ENCODE peak calls at places on chromosomes 1 and 21, in six cellular contexts. W is cardiac muscle cell, E is prostate gland, N is PC-9, T is OCI-LY7, Q is heart left ventricle. H is an unnamed sample.

GRCh38 chr1:184945034-184945433 is 29.3 kb downstream of the NIBAN1 start:
- DNase-seq in W (peak; percentile 38), Q (no peak), E (no peak), T (no peak), N (no peak), H (no peak)

GRCh38 chr21:31283025-31283424 is 61.0 kb downstream of the TIAM1 start:
- DNase-seq in W (no peak), T (peak; percentile 1), E (no peak), Q (no peak), N (no peak), H (peak; percentile 76)

GRCh38 chr1:159492575-159493323 is 43.1 kb downstream of the OR10J5 start:
- DNase-seq in T (no peak), E (no peak), Q (no peak), W (peak; percentile 65), N (no peak), H (no peak)

GRCh38 chr1:214777364-214777763 is 174.4 kb downstream of the CENPF start:
- DNase-seq in W (no peak), T (no peak), E (no peak), Q (no peak), N (no peak), H (no peak)

GRCh38 chr1:110198746-110199145 is 11.4 kb upstream of the KCNC4 start:
- DNase-seq in N (no peak), W (no peak), E (no peak), T (no peak), Q (no peak), H (no peak)

GRCh38 chr1:159076438-159076752 is 171 bp downstream of the AIM2 start:
- DNase-seq in N (no peak), Q (no peak), T (peak; percentile 60), E (no peak), W (no peak), H (no peak)

GRCh38 chr1:24970926-24971530 is 41.0 kb upstream of the RUNX3 start:
- DNase-seq in W (peak; percentile 5), T (no peak), Q (peak; percentile 54), E (no peak), N (no peak), H (no peak)

GRCh38 chr1:94926365-94926914 is 470 bp downstream of the CNN3 start:
- DNase-seq in T (no peak), N (peak; percentile 53), Q (peak; percentile 81), E (peak; percentile 52), W (peak; percentile 68), H (peak; percentile 17)

GRCh38 chr21:36015096-36015495 is 45.2 kb downstream of the SETD4 start:
- DNase-seq in Q (no peak), N (no peak), E (no peak), T (no peak), W (no peak), H (no peak)

GRCh38 chr1:56719171-56719570 is 74.1 kb downstream of the PRKAA2 start:
- DNase-seq in T (no peak), N (no peak), E (no peak), Q (no peak), W (no peak), H (no peak)

GRCh38 chr1:210437781-210438180 is 109.1 kb downstream of the HHAT start:
- DNase-seq in Q (no peak), E (no peak), T (no peak), W (no peak), N (no peak), H (no peak)

GRCh38 chr1:181746224-181746623 is 262.9 kb downstream of the CACNA1E start:
- DNase-seq in Q (no peak), W (no peak), E (no peak), N (no peak), T (no peak), H (no peak)

GRCh38 chr1:17588048-17588781 is 48.7 kb downstream of the ARHGEF10L start:
- DNase-seq in W (peak; percentile 73), Q (peak; percentile 76), T (no peak), E (peak; percentile 26), N (peak; percentile 80), H (no peak)

GRCh38 chr1:70864302-70864701 is 183.3 kb downstream of the PTGER3 start:
- DNase-seq in T (no peak), E (no peak), W (no peak), N (no peak), Q (no peak), H (no peak)

GRCh38 chr21:28953247-28953646 is 39.4 kb downstream of the LTN1 start:
- DNase-seq in Q (no peak), W (no peak), E (no peak), N (no peak), T (no peak), H (no peak)

GRCh38 chr1:29324771-29325351 is 88.5 kb downstream of the PTPRU start:
- DNase-seq in Q (no peak), T (no peak), N (peak; percentile 14), E (no peak), W (peak; percentile 16), H (no peak)

DNA sequence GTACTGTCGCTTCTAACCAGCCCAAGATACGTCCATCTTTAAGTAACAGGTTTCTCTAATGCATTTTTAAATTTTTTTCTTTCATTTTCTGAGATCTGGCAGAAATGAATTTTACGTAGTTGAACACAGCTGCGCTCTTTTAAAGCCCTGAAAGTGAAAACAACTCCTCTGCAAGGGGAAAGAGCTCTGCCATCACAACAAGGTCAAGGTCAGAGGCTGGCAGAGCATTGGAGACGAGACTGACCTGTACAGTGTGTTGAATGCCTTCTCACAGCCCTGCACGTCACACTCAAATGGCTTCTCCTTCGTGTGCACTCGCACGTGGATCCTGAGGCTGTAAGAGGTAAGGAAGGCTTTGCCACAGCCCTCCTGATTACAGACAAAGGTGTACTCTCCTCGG is 19.7 kb downstream of the MTF1 start:
- DNase-seq in T (no peak), Q (no peak), W (no peak), E (no peak), N (no peak), H (no peak)
- H3K4me3 ChIP-seq in T (no peak overlapping the region), Q (no peak overlapping the region), W (no peak overlapping the region), E (no peak overlapping the region), N (no peak overlapping the region), H (no peak overlapping the region)

DNA sequence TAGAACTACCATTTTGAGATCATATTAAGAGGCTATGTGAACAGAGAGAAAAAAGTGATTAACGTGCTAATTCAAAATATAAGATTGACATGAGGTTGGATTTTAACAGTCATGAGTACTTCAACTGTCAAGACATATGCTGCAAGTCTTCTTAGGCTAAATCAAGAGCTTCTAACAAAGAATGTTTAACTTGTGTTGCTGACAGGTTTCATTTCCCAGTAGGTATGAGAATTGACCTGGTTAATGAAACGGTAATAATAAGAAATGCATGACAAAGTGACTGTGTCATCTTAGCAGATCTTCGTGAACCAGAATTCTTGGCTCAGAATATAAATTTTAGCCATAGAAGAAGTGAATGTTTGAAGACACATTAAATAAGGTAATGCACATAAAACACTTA is 132.6 kb upstream of the PTGFR start:
- DNase-seq in W (no peak), T (no peak), E (no peak), Q (no peak), N (no peak), H (no peak)
- H3K9me3 ChIP-seq in W (no peaks in the 10 kb centered on the region), T (no peaks in the 10 kb centered on the region), E (no peaks in the 10 kb centered on the region), Q (no peaks in the 10 kb centered on the region), N (no peaks in the 10 kb centered on the region), H (no peaks in the 10 kb centered on the region)

GRCh38 chr1:230056098-230056497 is 10.9 kb upstream of the GALNT2 start:
- DNase-seq in T (no peak), E (no peak), Q (no peak), W (no peak), N (no peak), H (no peak)

GRCh38 chr1:230058619-230059018 is 8.4 kb upstream of the GALNT2 start:
- DNase-seq in T (no peak), E (no peak), Q (no peak), W (no peak), N (no peak), H (no peak)

GRCh38 chr1:230062521-230062920 is 4.5 kb upstream of the GALNT2 start:
- DNase-seq in E (no peak), W (no peak), N (no peak), Q (no peak), T (no peak), H (no peak)

GRCh38 chr1:230054092-230054749 is 12.8 kb upstream of the GALNT2 start:
- DNase-seq in W (no peak), N (no peak), Q (no peak), E (no peak), T (no peak), H (no peak)

DNA sequence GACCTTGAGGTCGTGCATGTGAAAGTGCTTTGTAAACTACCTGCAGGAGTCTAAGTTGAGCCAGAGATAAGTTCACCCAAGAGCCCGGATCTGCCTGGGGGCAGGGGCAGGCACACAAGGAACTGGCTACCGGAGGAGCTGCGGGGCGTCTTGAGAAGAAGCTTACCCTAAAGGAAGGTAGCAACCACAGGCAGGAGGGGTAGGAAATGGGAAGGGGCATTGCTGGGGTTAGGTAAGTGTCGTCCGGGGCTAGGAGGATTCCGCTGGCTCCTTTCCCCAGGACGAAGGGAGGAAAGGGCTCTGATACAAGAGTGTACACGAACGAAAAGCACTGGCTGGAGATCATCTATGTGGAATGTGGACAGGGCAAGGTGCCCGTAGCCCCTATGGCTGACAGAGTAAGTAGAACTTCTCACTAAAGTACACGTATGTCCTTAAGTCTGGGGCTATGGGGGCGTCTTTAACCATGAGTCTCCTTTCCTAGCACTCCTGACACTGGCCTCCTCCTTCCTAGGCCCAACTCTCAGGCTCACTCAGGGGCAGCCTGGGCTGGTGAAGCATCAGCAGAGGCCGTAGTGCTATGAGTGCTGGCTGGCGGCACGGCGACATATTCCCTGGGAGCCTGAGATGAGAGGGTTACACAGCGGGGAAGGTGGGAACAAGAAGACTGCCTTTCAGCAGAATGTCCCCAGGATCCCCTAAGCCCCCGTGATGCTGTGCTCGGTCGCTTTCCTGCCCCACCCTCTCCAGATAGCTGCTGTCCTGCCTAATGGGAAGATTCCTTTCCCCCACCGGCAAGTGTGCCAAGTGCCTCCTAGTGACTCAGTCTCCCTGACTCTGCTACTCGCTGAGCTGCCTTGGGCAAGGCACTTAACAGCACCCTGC is 9.1 kb upstream of the GALNT2 start:
- DNase-seq in E (no peak), N (no peak), W (no peak), T (no peak), Q (no peak), H (no peak)
- H3K4me1 ChIP-seq in E (no peaks in the 10 kb centered on the region), N (no peaks in the 10 kb centered on the region), W (no peaks in the 10 kb centered on the region), T (no peaks in the 10 kb centered on the region), Q (no peaks in the 10 kb centered on the region), H (no peaks in the 10 kb centered on the region)

GRCh38 chr1:85578321-85579295 is 2.0 kb upstream of the CCN1 start:
- DNase-seq in N (no peak), E (no peak), T (no peak), Q (no peak), W (peak; percentile 98), H (no peak)

GRCh38 chr1:85577421-85578320 is 2.9 kb upstream of the CCN1 start:
- DNase-seq in N (no peak), E (no peak), T (no peak), W (peak; percentile 89), Q (peak; percentile 68), H (no peak)

GRCh38 chr1:85575363-85575995 is 5.1 kb upstream of the CCN1 start:
- DNase-seq in W (no peak), T (no peak), E (no peak), N (no peak), Q (no peak), H (no peak)

GRCh38 chr1:85576642-85577420 is 3.7 kb upstream of the CCN1 start:
- DNase-seq in T (no peak), N (peak; percentile 83), E (peak; percentile 76), W (peak; percentile 96), Q (peak; percentile 92), H (no peak)

DNA sequence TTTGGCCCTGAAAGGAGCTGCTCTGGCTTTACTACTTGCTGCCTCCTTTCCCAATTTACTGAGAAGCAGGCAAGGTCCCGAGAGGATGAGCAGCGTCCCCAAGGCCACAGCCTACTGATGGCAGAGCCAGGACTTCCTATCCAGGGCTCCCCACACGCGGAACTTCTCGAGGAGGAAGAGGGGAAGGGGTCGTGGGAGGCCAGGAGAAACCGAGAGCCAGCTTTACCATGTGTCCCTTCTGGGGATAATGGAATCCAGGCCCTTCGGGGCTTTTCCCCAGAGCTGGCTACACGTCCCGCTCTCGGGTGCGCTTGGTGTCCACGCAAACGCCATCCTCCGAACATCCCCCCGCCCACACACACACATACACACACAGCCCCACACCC is 4.3 kb upstream of the CCN1 start:
- DNase-seq in Q (no peak), N (no peak), E (no peak), T (no peak), W (no peak), H (no peak)
- H3K4me3 ChIP-seq in Q (peak overlapping the region; percentile 71), N (peak overlapping the region; percentile 74), E (peak overlapping the region; percentile 65), T (no peak overlapping the region), W (peak overlapping the region; percentile 68), H (no peak overlapping the region)